ENCODE peak calls at places on chromosomes 2 and 18, in eight cellular contexts. F is GM23248, O is K562, Y is astrocyte, X is neural progenitor cell, R is IMR-90, L is fibroblast of lung, B is H9. Z is an unnamed sample.

GRCh38 chr2:159119652-159120257 is 151.3 kb downstream of the TANC1 start:
- DNase-seq in R (peak), X (no peak), L (no peak), F (peak), O (peak), B (no peak), Y (peak), Z (peak)

GRCh38 chr18:78922856-78923255 is 56.8 kb upstream of the SALL3 start:
- DNase-seq in F (no peak), Y (no peak), O (no peak), B (no peak), L (no peak), R (no peak), X (no peak), Z (no peak)

GRCh38 chr18:7452331-7452730 is 114.8 kb upstream of the PTPRM start:
- DNase-seq in X (peak), B (peak), Y (no peak), F (peak), R (peak), O (peak), L (no peak), Z (peak)

GRCh38 chr2:20151116-20151571 is 73.8 kb downstream of the SDC1 start:
- DNase-seq in O (peak), X (no peak), F (no peak), B (peak), L (no peak), Y (no peak), R (no peak), Z (no peak)

GRCh38 chr2:38750011-38750792 is 959 bp downstream of the SRSF7 start:
- DNase-seq in O (peak), R (peak), Y (no peak), X (peak), F (peak), B (no peak), L (peak), Z (peak)

GRCh38 chr2:32768387-32769174 is 140.7 kb downstream of the TTC27 start:
- DNase-seq in F (no peak), X (no peak), Y (peak), O (peak), R (no peak), B (no peak), L (no peak), Z (no peak)

GRCh38 chr2:119088416-119088815 is 70.1 kb downstream of the C1QL2 start:
- DNase-seq in R (no peak), X (no peak), B (no peak), Y (no peak), F (no peak), L (no peak), O (no peak), Z (no peak)

GRCh38 chr2:83953661-83954060 is 505.4 kb downstream of the SUCLG1 start:
- DNase-seq in B (peak), Y (no peak), R (no peak), O (no peak), L (no peak), X (no peak), F (no peak), Z (no peak)

GRCh38 chr2:218406209-218406948 is 6.7 kb downstream of the CTDSP1 start:
- DNase-seq in F (peak), R (peak), B (peak), L (peak), X (peak), O (peak), Y (peak), Z (peak)

GRCh38 chr2:80242355-80242910 is 62.1 kb downstream of the LRRTM1 start:
- DNase-seq in R (no peak), Y (no peak), L (no peak), X (no peak), O (no peak), F (no peak), B (no peak), Z (no peak)

GRCh38 chr2:190678444-190679162 is 29.7 kb downstream of the NAB1 start:
- DNase-seq in R (peak), L (no peak), Y (peak), O (no peak), F (no peak), B (no peak), X (no peak), Z (no peak)

GRCh38 chr2:236599059-236599458 is 29.4 kb downstream of the ACKR3 start:
- DNase-seq in X (no peak), Y (no peak), O (no peak), R (no peak), B (no peak), L (no peak), F (no peak), Z (no peak)

GRCh38 chr2:139992711-139993345 is 1212.6 kb upstream of the NXPH2 start:
- DNase-seq in R (no peak), O (no peak), B (no peak), L (no peak), F (no peak), Y (no peak), X (no peak), Z (no peak)

DNA sequence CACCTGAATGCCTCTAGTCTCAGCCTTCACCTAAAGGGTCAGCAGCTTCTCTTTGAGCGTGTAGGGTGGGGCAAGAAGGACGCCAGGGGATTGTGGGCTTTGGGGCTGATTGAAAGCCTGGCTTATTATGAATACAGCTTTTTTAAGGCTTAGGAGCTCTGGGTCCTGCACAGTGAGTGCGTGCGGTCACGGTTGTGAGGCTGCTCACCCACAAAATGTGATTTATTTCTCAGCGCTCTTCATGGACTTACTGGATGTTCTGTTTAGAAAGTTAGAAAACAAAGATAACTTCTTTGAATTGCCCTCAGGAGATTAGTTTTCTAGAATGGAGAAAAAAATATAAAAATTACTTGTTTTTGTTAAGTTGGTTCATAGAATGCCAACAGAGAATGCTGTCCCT is 37.5 kb downstream of the HK2 start:
- DNase-seq in X (no peak), Y (no peak), F (no peak), L (no peak), R (no peak), B (no peak), O (no peak), Z (no peak)
- H3K9ac ChIP-seq in X (no peak), Y (no peak), F (no peak), L (no peak), R (no peak), B (no peak), O (no peak), Z (no peak)

DNA sequence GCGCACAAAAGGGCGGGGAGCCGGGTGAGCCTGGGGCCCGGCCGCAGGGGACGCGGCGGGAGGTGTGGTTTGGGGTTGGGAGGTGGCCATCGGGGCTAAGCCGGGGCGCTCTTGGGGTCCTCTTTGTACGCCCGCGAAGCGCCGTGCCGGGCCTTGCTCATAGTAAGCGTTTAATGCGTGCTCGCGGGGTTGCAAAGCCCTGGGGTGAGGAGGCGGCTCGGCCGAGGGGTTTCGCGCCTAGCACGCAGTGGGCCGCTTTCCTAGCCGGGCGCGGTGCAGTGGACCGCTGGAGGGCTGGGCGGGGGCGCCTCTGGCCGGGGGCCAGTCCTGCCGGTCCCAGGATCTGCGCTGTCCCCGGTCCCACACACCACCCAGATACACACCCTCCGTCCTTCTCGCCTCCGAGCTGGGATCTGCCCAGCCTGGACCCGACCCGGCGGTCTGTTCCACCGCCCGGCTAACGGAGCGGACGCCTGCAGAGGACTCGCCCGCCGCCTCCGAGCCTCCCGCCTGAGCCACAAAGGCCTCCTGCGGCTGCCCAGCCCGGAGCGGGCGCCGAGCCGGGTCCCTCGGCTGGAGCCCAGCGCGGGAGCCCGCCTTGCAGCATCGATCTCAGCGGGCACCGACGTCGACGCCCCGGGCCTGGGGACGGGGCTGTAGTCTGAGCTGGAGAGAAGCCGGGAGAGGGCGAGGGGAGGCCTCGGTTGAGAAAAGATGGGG is 564 bp downstream of the DPYSL5 start:
- DNase-seq in B (peak), Y (no peak), O (no peak), F (peak), L (no peak), R (no peak), X (peak), Z (peak)
- H3K9ac ChIP-seq in B (no peak), Y (no peak), O (no peak), F (no peak), L (no peak), R (no peak), X (peak), Z (no peak)

DNA sequence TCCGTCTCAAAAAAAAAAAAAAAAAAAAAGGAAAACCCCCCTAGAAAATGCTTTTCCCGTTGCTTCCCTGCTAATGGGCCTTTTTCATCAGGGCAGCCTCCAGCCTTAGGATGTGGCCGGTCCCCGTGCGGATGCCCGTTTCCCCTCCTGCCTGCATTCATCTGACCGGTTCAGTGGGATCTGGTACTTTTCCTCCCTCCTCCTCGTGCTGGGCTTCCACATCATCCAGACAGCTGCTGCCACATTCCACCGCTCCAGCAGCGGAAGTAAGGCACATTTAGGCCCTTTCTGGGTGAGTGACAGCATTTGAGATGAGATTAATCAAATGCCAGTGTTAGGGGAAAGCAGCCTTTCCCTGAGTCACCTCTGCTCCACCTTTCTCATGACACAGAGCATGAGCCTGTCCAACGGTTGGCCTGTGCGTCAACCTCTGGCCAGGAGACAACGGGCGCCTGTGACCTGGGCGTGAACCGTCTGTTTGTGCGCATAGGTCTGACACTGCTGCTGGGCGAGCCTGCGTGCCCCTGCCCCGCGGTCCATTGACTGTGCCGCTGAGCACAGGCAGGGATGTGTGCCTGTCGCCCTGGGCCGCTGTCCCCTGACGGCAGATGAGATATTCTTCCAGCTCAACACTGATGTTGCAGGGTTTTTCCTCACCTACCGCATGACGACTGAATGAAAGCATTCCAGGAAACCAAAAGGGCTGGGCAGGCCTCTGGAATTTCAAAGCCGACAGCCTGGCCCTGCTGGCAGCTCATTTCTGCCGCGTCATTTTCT is 174.0 kb downstream of the TGIF1 start:
- DNase-seq in F (peak), L (peak), X (peak), O (peak), R (peak), Y (peak), B (peak), Z (peak)
- H3K9ac ChIP-seq in F (peak), L (peak), X (no peak), O (peak), R (peak), Y (peak), B (no peak), Z (peak)

DNA sequence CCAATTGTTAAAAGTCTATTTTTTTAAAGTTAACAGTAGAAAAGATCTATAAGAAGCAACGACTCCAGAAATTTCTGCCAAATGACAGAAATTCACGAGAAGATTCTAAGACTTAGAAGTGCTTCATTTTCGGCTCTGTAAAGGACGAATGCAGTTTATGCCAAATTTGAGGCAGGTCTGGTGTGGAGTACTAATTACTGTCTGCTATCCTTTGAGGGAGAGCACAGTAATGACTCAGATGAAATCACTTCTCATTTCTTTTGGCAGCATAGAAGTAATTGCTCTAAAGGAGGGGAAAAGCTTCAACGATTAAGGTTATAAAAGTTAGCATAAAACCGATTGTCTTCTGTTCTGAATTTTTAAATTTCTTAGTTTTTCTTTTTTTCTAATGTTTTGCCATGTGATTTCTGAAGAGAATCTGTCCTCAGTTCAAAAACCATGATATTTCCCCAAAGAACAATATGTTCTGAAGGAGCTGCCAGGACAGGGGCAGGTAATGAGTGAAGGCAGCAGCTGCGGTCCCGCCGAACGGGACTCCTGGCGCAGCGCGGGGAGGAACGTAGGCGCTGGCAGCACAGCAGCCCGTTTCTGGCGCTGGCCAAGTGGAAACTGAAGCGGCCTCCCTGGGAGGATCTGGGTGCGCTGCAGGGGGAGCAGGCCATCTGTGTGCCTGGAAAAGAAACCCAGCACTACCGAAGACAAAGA is 11.5 kb downstream of the G6PC2 start:
- DNase-seq in O (no peak), Y (peak), F (peak), X (peak), R (peak), L (peak), B (peak), Z (peak)
- H3K9ac ChIP-seq in O (no peak), Y (peak), F (no peak), X (no peak), R (peak), L (no peak), B (no peak), Z (no peak)

DNA sequence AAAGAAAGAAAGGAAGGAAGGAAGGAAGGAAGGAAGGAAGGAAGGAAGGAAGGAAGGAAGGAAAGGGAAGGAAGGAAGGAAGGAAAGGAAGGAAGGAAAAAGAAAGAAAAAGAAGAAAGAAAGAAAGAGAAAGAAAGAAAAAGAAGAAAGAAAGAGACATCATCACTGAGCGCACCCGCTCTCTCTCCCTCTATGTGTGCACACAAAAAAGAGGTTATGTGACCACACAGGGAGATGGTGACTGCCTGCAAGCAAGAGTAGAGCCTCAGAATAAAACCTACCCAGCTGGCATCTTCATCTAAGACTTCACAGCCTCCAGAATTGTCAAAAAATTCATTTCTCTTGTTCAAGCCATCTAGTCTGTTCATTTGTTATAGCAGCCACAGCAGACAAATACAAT is 1307.4 kb upstream of the ACVR2A start:
- DNase-seq in R (no peak), B (no peak), L (no peak), Y (no peak), O (no peak), F (no peak), X (no peak), Z (no peak)
- H3K9ac ChIP-seq in R (no peak), B (no peak), L (no peak), Y (no peak), O (no peak), F (no peak), X (no peak), Z (no peak)

GRCh38 chr2:9141379-9141667 is 65.3 kb upstream of the ASAP2 start:
- DNase-seq in F (no peak), O (no peak), Y (no peak), R (no peak), X (no peak), B (no peak), L (no peak), Z (no peak)
- H3K9ac ChIP-seq in F (peak), O (no peak), Y (no peak), R (no peak), X (no peak), B (no peak), L (no peak), Z (no peak)

DNA sequence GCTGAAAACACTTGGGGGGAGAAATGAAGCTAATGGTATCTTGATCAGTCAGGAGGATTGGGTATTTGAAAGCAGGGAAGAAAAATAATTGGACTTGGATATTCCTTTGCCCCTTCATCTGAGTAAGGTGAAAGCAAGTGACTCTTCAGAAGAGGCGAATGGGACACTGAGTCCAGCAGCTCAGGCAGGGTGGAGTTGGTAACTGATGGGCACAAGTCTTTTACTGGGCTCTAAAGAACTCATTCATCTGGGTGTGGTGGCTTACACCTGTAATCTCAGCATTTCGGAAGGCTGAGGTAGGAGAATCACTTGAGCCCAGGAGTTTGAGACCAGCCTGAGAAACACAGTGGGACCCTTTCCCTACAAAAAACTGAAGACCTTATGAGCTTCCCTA is 11.2 kb downstream of the CFLAR start:
- DNase-seq in B (no peak), X (no peak), R (no peak), L (no peak), F (no peak), Y (no peak), O (no peak), Z (no peak)
- H3K9ac ChIP-seq in B (no peak), X (no peak), R (no peak), L (no peak), F (peak), Y (peak), O (peak), Z (peak)

Z was measured in adipocyte.